ENCODE peak calls at places on chromosomes 5 and 9, in seven cellular contexts. S is A549; T is CD8-positive, alpha-beta T cell; L is spleen; I is brain microvascular endothelial cell; V is neural progenitor cell; B is aorta. E is an unnamed sample.
A peak's percentile ranks its signal among the peaks of the same experiment; 100 is the strongest.

GRCh38 chr5:122258241-122258640 is 53.8 kb upstream of the SNCAIP start:
- DNase-seq in S (no peak), T (no peak), L (no peak), I (no peak), V (no peak), B (no peak), E (no peak)

GRCh38 chr5:140344683-140345423 is 1.6 kb downstream of the HBEGF start:
- DNase-seq in S (peak; percentile 61), T (no peak), L (peak; percentile 44), I (no peak), V (no peak), B (no peak), E (no peak)

GRCh38 chr9:132977626-132978450 is 656 bp upstream of the GFI1B start:
- DNase-seq in S (peak; percentile 83), T (peak; percentile 52), L (peak; percentile 88), I (peak; percentile 42), V (peak; percentile 79), B (peak; percentile 81), E (peak; percentile 79)

GRCh38 chr5:55236800-55237199 is 3.4 kb upstream of the CCNO start:
- DNase-seq in S (no peak), T (no peak), L (no peak), I (no peak), V (peak; percentile 56), B (no peak), E (no peak)

GRCh38 chr9:127076860-127077657 is 45.4 kb downstream of the ANGPTL2 start:
- DNase-seq in S (no peak), T (no peak), L (no peak), I (no peak), V (no peak), B (no peak), E (no peak)

GRCh38 chr9:114212841-114213240 is 57.5 kb downstream of the COL27A1 start:
- DNase-seq in S (no peak), T (no peak), L (no peak), I (no peak), V (no peak), B (no peak), E (no peak)

GRCh38 chr5:122726990-122727616 is 47.8 kb upstream of the SNX2 start:
- DNase-seq in S (peak; percentile 60), T (no peak), L (no peak), I (peak; percentile 61), V (no peak), B (no peak), E (no peak)

GRCh38 chr5:77620404-77620803 is 18.1 kb downstream of the OTP start:
- DNase-seq in S (no peak), T (no peak), L (no peak), I (no peak), V (no peak), B (no peak), E (no peak)

GRCh38 chr9:107504585-107505455 is 15.3 kb upstream of the KLF4 start:
- DNase-seq in S (peak; percentile 96), T (no peak), L (no peak), I (peak; percentile 92), V (no peak), B (no peak), E (no peak)

GRCh38 chr9:19994296-19994695 is 205.5 kb upstream of the SLC24A2 start:
- DNase-seq in S (no peak), T (no peak), L (no peak), I (no peak), V (no peak), B (no peak), E (no peak)

GRCh38 chr9:18385676-18386075 is 88.3 kb upstream of the ADAMTSL1 start:
- DNase-seq in S (no peak), T (no peak), L (no peak), I (no peak), V (no peak), B (no peak), E (no peak)

GRCh38 chr9:73153793-73154227 is 2.1 kb downstream of the ANXA1 start:
- DNase-seq in S (peak; percentile 8), T (no peak), L (no peak), I (no peak), V (no peak), B (no peak), E (no peak)

GRCh38 chr5:123093279-123094226 is 4.5 kb downstream of the PRDM6 start:
- DNase-seq in S (no peak), T (no peak), L (no peak), I (no peak), V (peak; percentile 72), B (peak; percentile 78), E (no peak)

GRCh38 chr5:109682383-109682782 is 7.3 kb upstream of the MAN2A1 start:
- DNase-seq in S (no peak), T (no peak), L (no peak), I (no peak), V (peak; percentile 23), B (no peak), E (no peak)

GRCh38 chr9:95857122-95857521 is 18.4 kb upstream of the ERCC6L2 start:
- DNase-seq in S (no peak), T (no peak), L (no peak), I (peak; percentile 68), V (peak; percentile 13), B (no peak), E (no peak)

GRCh38 chr5:140266471-140267200 is 36.3 kb downstream of the PFDN1 start:
- DNase-seq in S (no peak), T (no peak), L (no peak), I (no peak), V (no peak), B (no peak), E (no peak)

GRCh38 chr9:37574241-37574721 is 1.9 kb downstream of the FBXO10 start:
- DNase-seq in S (no peak), T (no peak), L (no peak), I (peak; percentile 47), V (peak; percentile 76), B (no peak), E (no peak)

GRCh38 chr5:15794117-15794985 is 294.4 kb downstream of the FBXL7 start:
- DNase-seq in S (no peak), T (no peak), L (no peak), I (no peak), V (no peak), B (no peak), E (no peak)

GRCh38 chr5:34669931-34670516 is 13.9 kb downstream of the RAI14 start:
- DNase-seq in S (no peak), T (no peak), L (no peak), I (no peak), V (no peak), B (no peak), E (no peak)

GRCh38 chr5:34674226-34674625 is 18.1 kb downstream of the RAI14 start:
- DNase-seq in S (no peak), T (no peak), L (no peak), I (peak; percentile 85), V (no peak), B (no peak), E (no peak)

GRCh38 chr5:34673463-34674125 is 17.5 kb downstream of the RAI14 start:
- DNase-seq in S (no peak), T (no peak), L (no peak), I (no peak), V (no peak), B (no peak), E (no peak)

GRCh38 chr5:34675857-34676256 is 19.7 kb downstream of the RAI14 start:
- DNase-seq in S (no peak), T (no peak), L (no peak), I (no peak), V (no peak), B (no peak), E (no peak)

GRCh38 chr5:34672196-34672595 is 16.1 kb downstream of the RAI14 start:
- DNase-seq in S (no peak), T (no peak), L (no peak), I (no peak), V (no peak), B (no peak), E (no peak)
- H3K27ac ChIP-seq in S (no peak overlapping the region), T (no peak overlapping the region), L (no peak overlapping the region), I (peak overlapping the region; percentile 91), V (no peak overlapping the region), B (no peak overlapping the region), E (no peak overlapping the region)

DNA sequence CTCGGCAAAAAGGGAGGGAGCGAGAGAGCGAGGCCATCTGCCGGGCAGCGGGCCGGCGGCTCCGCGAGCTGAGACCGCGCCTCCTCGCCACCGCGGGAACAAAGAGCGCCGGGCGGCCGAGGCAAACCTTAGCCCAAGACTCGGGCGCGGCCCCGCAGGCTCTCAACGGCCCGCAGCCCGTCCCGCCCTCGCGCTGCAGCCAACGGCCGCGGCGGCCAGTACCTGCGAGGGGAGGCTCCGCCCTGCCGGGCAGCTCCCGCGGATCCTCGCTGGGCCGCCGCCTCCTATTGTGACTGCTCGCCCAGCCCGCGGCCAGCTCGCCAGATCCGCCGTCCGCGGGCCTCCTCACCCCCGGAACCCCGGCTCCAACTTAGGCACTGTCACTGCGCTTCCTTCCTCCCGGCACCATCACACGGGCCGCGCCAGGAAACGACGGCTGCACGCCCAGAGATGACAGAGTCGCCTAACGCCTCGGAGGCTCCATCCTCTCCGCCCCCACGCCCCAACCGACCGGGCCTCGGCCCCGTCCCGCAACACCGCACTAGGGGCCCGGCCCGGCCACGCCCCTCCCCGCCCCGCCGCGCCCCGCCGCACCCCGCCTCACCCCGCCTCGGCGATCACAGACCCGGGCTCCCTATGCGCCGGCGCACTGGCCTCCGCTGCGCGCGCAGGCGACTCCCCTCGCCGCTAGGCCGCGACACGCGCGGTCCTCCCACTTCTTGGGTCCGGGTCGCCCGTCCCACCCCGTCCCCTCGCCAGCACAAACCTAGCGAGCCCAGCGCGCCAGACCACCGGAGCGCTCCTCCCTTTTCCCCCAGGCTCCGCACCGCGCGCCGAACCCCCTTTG is 486 bp upstream of the RNF38 start:
- DNase-seq in S (peak; percentile 85), T (peak; percentile 88), L (peak; percentile 97), I (peak; percentile 65), V (peak; percentile 96), B (peak; percentile 95), E (peak; percentile 96)
- H3K27ac ChIP-seq in S (peak overlapping the region; percentile 95), T (peak overlapping the region; percentile 95), L (peak overlapping the region; percentile 100), I (peak overlapping the region; percentile 93), V (peak overlapping the region; percentile 99), B (peak overlapping the region; percentile 78), E (peak overlapping the region; percentile 88)

DNA sequence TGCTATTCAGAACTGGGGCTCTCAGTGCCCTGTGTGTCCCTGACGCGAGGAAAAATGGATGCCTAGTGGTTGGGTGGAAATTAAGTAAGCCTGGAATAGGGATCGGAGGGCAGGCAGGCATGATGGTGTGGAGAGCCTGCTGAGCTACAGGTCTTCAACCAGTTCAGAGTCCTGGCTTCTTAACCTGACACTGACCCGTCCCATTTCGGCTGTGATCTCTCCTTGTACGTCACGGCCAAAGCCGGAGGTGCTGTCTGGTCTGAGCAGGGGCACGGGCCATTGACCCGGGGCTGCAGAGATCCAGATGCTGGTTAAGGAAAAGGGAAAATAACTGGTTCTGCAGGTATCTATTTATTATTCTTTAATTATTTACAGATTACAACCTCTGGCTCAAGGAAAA is 27.9 kb downstream of the RHOBTB3 start:
- DNase-seq in S (no peak), T (no peak), L (no peak), I (no peak), V (no peak), B (no peak), E (no peak)
- H3K27ac ChIP-seq in S (peak overlapping the region; percentile 63), T (no peak overlapping the region), L (peak overlapping the region; percentile 84), I (peak overlapping the region; percentile 88), V (no peak overlapping the region), B (no peak overlapping the region), E (no peak overlapping the region)

DNA sequence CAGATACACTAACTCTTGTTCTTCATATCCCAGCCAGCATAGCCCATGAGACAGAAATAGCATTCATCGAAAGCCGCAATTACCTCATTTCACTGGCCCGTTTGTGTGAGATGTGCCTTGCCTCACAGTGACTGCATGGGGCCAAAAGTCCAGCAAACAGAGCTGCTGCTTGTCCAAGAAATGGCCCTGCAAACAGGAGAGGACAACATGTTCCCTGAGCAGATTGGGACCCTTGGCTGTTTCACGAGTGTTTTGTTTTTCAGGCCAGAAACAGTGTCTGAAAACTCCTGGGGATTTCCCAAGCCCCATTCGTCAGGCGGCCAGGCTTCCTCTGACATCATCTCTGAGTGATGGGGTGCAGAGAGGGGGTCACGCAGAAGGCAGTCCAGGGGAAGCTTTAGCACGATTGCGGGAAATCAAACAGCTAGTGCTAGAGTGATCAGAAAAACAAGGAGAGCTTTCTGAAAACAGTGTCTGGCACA is 503.6 kb upstream of the PAPPA start:
- DNase-seq in S (no peak), T (no peak), L (no peak), I (peak; percentile 100), V (no peak), B (peak; percentile 86), E (peak; percentile 60)
- H3K27ac ChIP-seq in S (no peak overlapping the region), T (no peak overlapping the region), L (no peak overlapping the region), I (peak overlapping the region; percentile 99), V (no peak overlapping the region), B (peak overlapping the region; percentile 75), E (no peak overlapping the region)